ENCODE peak calls at places on chromosomes 5 and 9, in ten cellular contexts. P, J, G, E, V, H, B, K, W and C are unnamed samples.

GRCh38 chr9:94821098-94821930 is 94.8 kb downstream of the AOPEP start:
- DNase-seq in P (no peak), J (no peak), G (no peak), E (no peak), V (no peak), H (no peak), B (no peak), K (no peak), W (no peak), C (no peak)

GRCh38 chr9:89610391-89610925 is 5.6 kb downstream of the GADD45G start:
- DNase-seq in P (no peak), J (no peak), G (no peak), E (no peak), V (no peak), H (no peak), B (no peak), K (no peak), W (no peak), C (no peak)

GRCh38 chr5:86917117-86917579 is 299.4 kb downstream of the COX7C start:
- DNase-seq in P (no peak), J (no peak), G (no peak), E (no peak), V (peak; percentile 5), H (peak; percentile 19), B (peak; percentile 75), K (no peak), W (no peak), C (no peak)

GRCh38 chr5:108818613-108819272 is 71.0 kb downstream of the FER start:
- DNase-seq in P (no peak), J (no peak), G (no peak), E (no peak), V (no peak), H (no peak), B (no peak), K (no peak), W (no peak), C (no peak)

GRCh38 chr9:123265833-123266232 is 2.6 kb downstream of the STRBP start:
- DNase-seq in P (no peak), J (no peak), G (no peak), E (no peak), V (no peak), H (no peak), B (no peak), K (peak; percentile 38), W (no peak), C (no peak)

GRCh38 chr5:94362857-94363256 is 255.5 kb downstream of the KIAA0825 start:
- DNase-seq in P (no peak), J (no peak), G (no peak), E (no peak), V (no peak), H (no peak), B (no peak), K (no peak), W (no peak), C (no peak)

GRCh38 chr5:175814676-175815075 is 56.7 kb upstream of the CPLX2 start:
- DNase-seq in P (no peak), J (no peak), G (no peak), E (no peak), V (peak; percentile 61), H (no peak), B (peak; percentile 36), K (no peak), W (peak; percentile 58), C (no peak)

GRCh38 chr5:151155777-151156731 is 1.5 kb downstream of the ANXA6 start:
- DNase-seq in P (no peak), J (no peak), G (no peak), E (no peak), V (peak; percentile 38), H (peak; percentile 20), B (peak; percentile 63), K (peak; percentile 28), W (no peak), C (peak; percentile 25)

GRCh38 chr9:132730054-132731033 is 60.1 kb downstream of the GTF3C4 start:
- DNase-seq in P (no peak), J (no peak), G (no peak), E (no peak), V (no peak), H (no peak), B (no peak), K (no peak), W (no peak), C (no peak)

GRCh38 chr9:126986506-126986951 is 71.9 kb downstream of the RALGPS1 start:
- DNase-seq in P (no peak), J (no peak), G (no peak), E (peak; percentile 8), V (no peak), H (no peak), B (no peak), K (peak; percentile 44), W (no peak), C (no peak)

GRCh38 chr5:145856285-145856818 is 16.5 kb downstream of the GRXCR2 start:
- DNase-seq in P (no peak), J (peak; percentile 8), G (peak; percentile 57), E (no peak), V (no peak), H (peak; percentile 18), B (peak; percentile 96), K (peak; percentile 39), W (no peak), C (no peak)

GRCh38 chr9:134494273-134494815 is 147.3 kb upstream of the COL5A1 start:
- DNase-seq in P (no peak), J (no peak), G (no peak), E (no peak), V (no peak), H (no peak), B (no peak), K (peak; percentile 6), W (no peak), C (no peak)

GRCh38 chr5:150322202-150322601 is 19.5 kb upstream of the ARSI start:
- DNase-seq in P (no peak), J (no peak), G (no peak), E (no peak), V (no peak), H (no peak), B (no peak), K (no peak), W (no peak), C (no peak)

GRCh38 chr5:63211413-63212132 is 633.0 kb downstream of the LRRC70 start:
- DNase-seq in P (no peak), J (no peak), G (no peak), E (no peak), V (no peak), H (no peak), B (no peak), K (no peak), W (no peak), C (no peak)

GRCh38 chr5:79932510-79933504 is 58.3 kb downstream of the MTX3 start:
- DNase-seq in P (no peak), J (no peak), G (no peak), E (no peak), V (no peak), H (no peak), B (no peak), K (no peak), W (no peak), C (no peak)

GRCh38 chr5:32274548-32275420 is 38.0 kb downstream of the MTMR12 start:
- DNase-seq in P (no peak), J (no peak), G (no peak), E (no peak), V (no peak), H (no peak), B (peak; percentile 77), K (no peak), W (no peak), C (no peak)

GRCh38 chr5:14593326-14594036 is 11.9 kb downstream of the OTULINL start:
- DNase-seq in P (no peak), J (no peak), G (no peak), E (no peak), V (no peak), H (no peak), B (no peak), K (no peak), W (no peak), C (no peak)